ENCODE peak calls at places on chromosomes 7 and 10, in eight cellular contexts. Q is brain microvascular endothelial cell, Z is HCT116, U is GM23248, R is psoas muscle, A is substantia nigra, I is ascending aorta, N is mammary epithelial cell. D is an unnamed sample.

GRCh38 chr7:67407351-67407750 is 410.7 kb downstream of the TYW1 start:
- DNase-seq in Q (no peak), Z (no peak), U (no peak), R (no peak), A (no peak), I (no peak), N (no peak), D (no peak)

GRCh38 chr10:44132361-44133289 is 252.3 kb downstream of the CXCL12 start:
- DNase-seq in Q (no peak), Z (no peak), U (peak), R (peak), A (no peak), I (no peak), N (no peak), D (no peak)

GRCh38 chr7:104794154-104794553 is 219.9 kb upstream of the KMT2E start:
- DNase-seq in Q (no peak), Z (no peak), U (no peak), R (no peak), A (no peak), I (no peak), N (peak), D (no peak)

GRCh38 chr7:142540371-142540770 is 208.9 kb upstream of the PRSS1 start:
- DNase-seq in Q (no peak), Z (no peak), U (no peak), R (no peak), A (no peak), I (no peak), N (no peak), D (no peak)

GRCh38 chr7:143965280-143965679 is 10.6 kb downstream of the OR2F1 start:
- DNase-seq in Q (peak), Z (no peak), U (no peak), R (no peak), A (no peak), I (no peak), N (no peak), D (no peak)

GRCh38 chr10:52801951-52802350 is 29.4 kb upstream of the MBL2 start:
- DNase-seq in Q (no peak), Z (no peak), U (peak), R (no peak), A (no peak), I (no peak), N (peak), D (no peak)

GRCh38 chr7:19128856-19129255 is 11.4 kb upstream of the TWIST1 start:
- DNase-seq in Q (no peak), Z (no peak), U (no peak), R (no peak), A (no peak), I (no peak), N (no peak), D (no peak)

GRCh38 chr7:141220263-141220662 is 146.4 kb downstream of the TMEM178B start:
- DNase-seq in Q (no peak), Z (peak), U (no peak), R (no peak), A (no peak), I (no peak), N (no peak), D (no peak)

GRCh38 chr10:12512292-12513002 is 163.1 kb downstream of the CAMK1D start:
- DNase-seq in Q (no peak), Z (no peak), U (no peak), R (no peak), A (no peak), I (no peak), N (no peak), D (no peak)

GRCh38 chr10:48399056-48399541 is 92.6 kb downstream of the MAPK8 start:
- DNase-seq in Q (no peak), Z (no peak), U (no peak), R (no peak), A (no peak), I (no peak), N (no peak), D (no peak)

GRCh38 chr7:116139007-116139406 is 71.3 kb upstream of the TES start:
- DNase-seq in Q (peak), Z (no peak), U (peak), R (no peak), A (peak), I (no peak), N (peak), D (peak)

GRCh38 chr7:112546723-112547513 is 66.1 kb downstream of the LSMEM1 start:
- DNase-seq in Q (no peak), Z (no peak), U (no peak), R (no peak), A (no peak), I (no peak), N (no peak), D (no peak)

GRCh38 chr7:40811666-40812065 is 676.9 kb downstream of the SUGCT start:
- DNase-seq in Q (no peak), Z (no peak), U (no peak), R (no peak), A (no peak), I (no peak), N (no peak), D (no peak)

GRCh38 chr10:120517196-120517595 is 60.2 kb downstream of the PLPP4 start:
- DNase-seq in Q (no peak), Z (no peak), U (no peak), R (no peak), A (no peak), I (no peak), N (no peak), D (no peak)

GRCh38 chr10:33509231-33509871 is 174.9 kb upstream of the NRP1 start:
- DNase-seq in Q (peak), Z (peak), U (peak), R (peak), A (no peak), I (peak), N (peak), D (no peak)

GRCh38 chr10:88505680-88506215 is 77.4 kb downstream of the RNLS start:
- DNase-seq in Q (no peak), Z (no peak), U (no peak), R (no peak), A (no peak), I (no peak), N (no peak), D (no peak)

GRCh38 chr10:5888843-5889623 is 660 bp downstream of the ANKRD16 start:
- DNase-seq in Q (no peak), Z (no peak), U (peak), R (peak), A (no peak), I (no peak), N (peak), D (peak)

GRCh38 chr7:154656618-154657017 is 346.3 kb downstream of the PAXIP1 start:
- DNase-seq in Q (no peak), Z (no peak), U (no peak), R (no peak), A (no peak), I (no peak), N (no peak), D (no peak)

GRCh38 chr10:124727389-124727960 is 16.7 kb downstream of the FAM53B start:
- DNase-seq in Q (no peak), Z (no peak), U (no peak), R (no peak), A (no peak), I (no peak), N (no peak), D (no peak)

GRCh38 chr10:119655566-119656001 is 4.4 kb downstream of the BAG3 start:
- DNase-seq in Q (peak), Z (no peak), U (peak), R (peak), A (no peak), I (no peak), N (peak), D (peak)

GRCh38 chr7:139598642-139599041 is 75.2 kb downstream of the CLEC2L start:
- DNase-seq in Q (no peak), Z (no peak), U (no peak), R (no peak), A (no peak), I (no peak), N (no peak), D (no peak)

GRCh38 chr7:143012409-143012808 is 14.5 kb downstream of the OR9A2 start:
- DNase-seq in Q (no peak), Z (no peak), U (peak), R (no peak), A (no peak), I (no peak), N (no peak), D (no peak)

GRCh38 chr7:19107392-19108147 is 9.9 kb downstream of the TWIST1 start:
- DNase-seq in Q (peak), Z (no peak), U (peak), R (peak), A (no peak), I (no peak), N (peak), D (peak)

GRCh38 chr7:128114806-128115205 is 83.6 kb upstream of the LRRC4 start:
- DNase-seq in Q (no peak), Z (no peak), U (no peak), R (no peak), A (no peak), I (no peak), N (no peak), D (no peak)

GRCh38 chr7:107432261-107432660 is 37.6 kb upstream of the GPR22 start:
- DNase-seq in Q (no peak), Z (no peak), U (no peak), R (no peak), A (no peak), I (no peak), N (no peak), D (no peak)

GRCh38 chr7:5695037-5695708 is 86.3 kb downstream of the RNF216 start:
- DNase-seq in Q (peak), Z (no peak), U (peak), R (no peak), A (no peak), I (no peak), N (peak), D (peak)

GRCh38 chr7:65980478-65981250 is 1.3 kb downstream of the GUSB start:
- DNase-seq in Q (peak), Z (no peak), U (peak), R (peak), A (no peak), I (peak), N (no peak), D (peak)

GRCh38 chr7:156465186-156465585 is 175.4 kb upstream of the RNF32 start:
- DNase-seq in Q (no peak), Z (no peak), U (no peak), R (no peak), A (no peak), I (no peak), N (no peak), D (no peak)

GRCh38 chr7:149866817-149867447 is 6.8 kb upstream of the ATP6V0E2 start:
- DNase-seq in Q (peak), Z (no peak), U (no peak), R (no peak), A (no peak), I (no peak), N (no peak), D (no peak)

GRCh38 chr7:127891144-127891543 is 140.1 kb downstream of the LRRC4 start:
- DNase-seq in Q (no peak), Z (no peak), U (no peak), R (no peak), A (no peak), I (no peak), N (no peak), D (no peak)

GRCh38 chr7:46759711-46760480 is 822.0 kb downstream of the TNS3 start:
- DNase-seq in Q (peak), Z (no peak), U (peak), R (no peak), A (no peak), I (no peak), N (peak), D (peak)

GRCh38 chr10:125820705-125821104 is 2.4 kb downstream of the UROS start:
- DNase-seq in Q (no peak), Z (no peak), U (no peak), R (no peak), A (no peak), I (no peak), N (no peak), D (no peak)

GRCh38 chr10:84695983-84696382 is 367.6 kb downstream of the CCSER2 start:
- DNase-seq in Q (no peak), Z (no peak), U (no peak), R (no peak), A (no peak), I (no peak), N (no peak), D (no peak)

GRCh38 chr7:49643321-49643720 is 130.1 kb upstream of the VWC2 start:
- DNase-seq in Q (no peak), Z (no peak), U (no peak), R (no peak), A (peak), I (no peak), N (no peak), D (peak)

GRCh38 chr10:110056822-110057221 is 49.0 kb downstream of the ADD3 start:
- DNase-seq in Q (no peak), Z (no peak), U (peak), R (no peak), A (no peak), I (no peak), N (no peak), D (peak)

GRCh38 chr7:75534727-75535307 is 42.7 kb downstream of the SPDYE5 start:
- DNase-seq in Q (peak), Z (no peak), U (peak), R (no peak), A (no peak), I (no peak), N (no peak), D (peak)

GRCh38 chr7:28732037-28732869 is 225.9 kb downstream of the TRIL start:
- DNase-seq in Q (peak), Z (no peak), U (peak), R (no peak), A (no peak), I (no peak), N (no peak), D (peak)

GRCh38 chr10:28087675-28088351 is 88.9 kb upstream of the ODAD2 start:
- DNase-seq in Q (peak), Z (no peak), U (peak), R (no peak), A (no peak), I (no peak), N (peak), D (no peak)

DNA sequence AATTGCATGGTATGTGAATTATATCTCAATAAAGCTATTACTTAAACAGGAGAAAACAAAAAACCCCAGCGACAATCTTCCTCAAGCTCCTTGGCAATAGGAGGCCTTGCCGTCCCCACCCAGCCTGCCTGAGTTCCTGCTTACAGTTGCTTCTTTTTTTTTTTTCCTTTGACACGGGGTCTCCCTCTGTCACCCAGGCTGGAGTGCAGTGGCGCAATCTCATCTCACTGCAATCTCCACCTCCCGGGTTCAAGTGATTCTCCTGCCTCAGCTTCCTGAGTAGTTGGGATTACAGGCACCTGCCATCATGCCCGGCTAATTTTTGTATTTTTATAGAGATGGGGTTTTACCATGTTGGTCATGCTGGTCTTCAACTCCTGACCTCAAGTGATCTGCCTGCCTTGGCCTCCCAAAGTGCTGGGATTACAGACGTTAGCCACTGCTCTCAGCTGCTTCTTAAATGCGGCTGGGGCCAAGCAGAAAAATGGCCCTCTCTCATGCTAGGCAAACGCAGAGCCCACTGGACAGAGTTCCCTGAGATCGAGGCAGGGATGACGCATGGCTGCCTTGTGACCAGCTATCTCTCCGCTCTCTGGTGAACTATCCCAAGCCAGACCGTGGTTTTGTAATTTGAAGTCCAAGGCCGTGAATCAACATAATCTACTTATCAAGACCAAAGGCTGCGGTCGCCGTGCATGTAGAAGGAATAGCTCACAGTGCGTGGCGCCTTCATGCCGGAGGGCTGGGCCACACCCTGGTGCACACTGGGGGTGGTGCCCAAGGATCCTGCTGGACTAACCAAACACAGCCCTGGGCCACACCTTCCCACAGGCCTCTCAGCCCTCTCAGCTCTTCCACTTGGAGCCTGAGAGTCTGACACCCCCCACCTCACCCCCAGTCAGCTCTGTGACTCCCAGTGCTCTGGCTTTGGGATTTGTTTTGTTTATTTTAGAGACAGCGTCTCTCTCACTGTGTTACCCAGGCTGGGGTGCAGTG is 88.2 kb upstream of the CUX1 start:
- DNase-seq in Q (peak), Z (peak), U (peak), R (peak), A (no peak), I (no peak), N (no peak), D (no peak)
- H3K27ac ChIP-seq in Q (peak), Z (peak), U (peak), R (no peak), A (no peak), I (no peak), N (no peak), D (no peak)

DNA sequence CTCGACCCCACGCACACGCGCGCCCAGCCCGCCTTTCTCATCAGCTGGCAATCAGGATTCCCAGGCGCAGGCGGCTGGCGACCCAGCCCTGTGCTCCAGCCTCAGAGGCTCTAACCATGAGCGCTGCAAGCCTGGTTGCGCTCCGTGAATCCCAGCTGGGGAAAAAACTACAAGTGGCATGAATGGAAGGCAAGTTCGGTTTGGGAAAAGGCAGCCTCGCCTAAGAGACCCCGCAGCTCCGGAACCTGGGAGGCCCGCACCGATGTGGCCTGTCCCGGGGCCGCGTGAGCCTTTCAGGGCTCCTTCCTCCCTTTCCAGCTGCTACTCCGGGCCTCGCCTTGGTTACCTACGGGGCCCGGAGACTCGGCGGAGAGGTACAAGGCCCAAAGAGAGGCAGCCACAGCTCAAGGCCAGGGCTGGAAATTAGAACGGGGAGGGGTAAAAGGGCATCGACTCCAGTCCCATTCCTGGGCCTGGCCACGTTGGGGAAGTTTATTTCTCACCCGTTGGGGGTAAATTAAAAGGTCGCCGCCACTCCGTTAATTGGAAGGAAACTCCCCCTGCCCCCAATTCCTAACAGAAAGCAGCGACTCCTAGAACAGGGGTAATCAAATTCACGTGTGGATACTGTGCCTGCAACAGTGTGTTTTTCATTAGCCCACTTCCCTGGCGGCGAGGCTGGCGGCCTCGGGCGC is 1.3 kb upstream of the HOXA9 start:
- DNase-seq in Q (no peak), Z (no peak), U (peak), R (peak), A (no peak), I (no peak), N (no peak), D (no peak)
- H3K27ac ChIP-seq in Q (no peak), Z (peak), U (peak), R (peak), A (no peak), I (no peak), N (no peak), D (no peak)

DNA sequence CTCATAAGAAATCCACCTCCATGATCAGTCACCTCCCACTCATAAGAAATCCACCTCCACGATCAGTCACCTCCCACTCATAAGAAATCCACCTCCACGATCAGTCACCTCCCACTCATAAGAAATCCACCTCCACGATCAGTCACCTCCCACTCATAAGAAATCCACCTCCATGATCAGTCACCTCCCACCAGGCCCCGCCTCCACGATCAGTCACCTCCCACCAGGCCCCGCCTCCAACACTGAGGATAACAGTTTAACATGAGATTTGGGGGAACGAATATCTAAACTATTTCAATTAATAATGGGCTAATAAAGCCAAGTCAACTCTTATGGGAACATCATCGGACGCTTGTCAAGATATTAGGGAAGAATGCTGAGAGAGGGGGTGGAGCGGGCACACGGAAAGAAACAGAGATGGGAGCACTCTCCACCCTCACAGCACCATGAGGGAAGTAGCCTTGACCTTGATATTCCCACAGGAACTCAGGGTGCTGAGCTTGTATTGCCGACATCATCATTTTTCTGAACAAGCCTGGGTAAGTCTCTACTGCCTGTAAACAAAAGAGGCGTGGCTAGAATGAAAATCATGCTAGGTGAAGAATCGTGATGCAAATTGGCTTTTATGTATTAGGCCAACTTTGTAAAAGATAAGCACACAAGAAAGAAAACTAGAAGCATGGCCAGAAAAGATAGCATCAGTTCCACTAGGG is 303.5 kb upstream of the KLF6 start:
- DNase-seq in Q (no peak), Z (no peak), U (no peak), R (no peak), A (no peak), I (no peak), N (no peak), D (no peak)
- H3K27ac ChIP-seq in Q (no peak), Z (no peak), U (no peak), R (no peak), A (no peak), I (no peak), N (no peak), D (no peak)

DNA sequence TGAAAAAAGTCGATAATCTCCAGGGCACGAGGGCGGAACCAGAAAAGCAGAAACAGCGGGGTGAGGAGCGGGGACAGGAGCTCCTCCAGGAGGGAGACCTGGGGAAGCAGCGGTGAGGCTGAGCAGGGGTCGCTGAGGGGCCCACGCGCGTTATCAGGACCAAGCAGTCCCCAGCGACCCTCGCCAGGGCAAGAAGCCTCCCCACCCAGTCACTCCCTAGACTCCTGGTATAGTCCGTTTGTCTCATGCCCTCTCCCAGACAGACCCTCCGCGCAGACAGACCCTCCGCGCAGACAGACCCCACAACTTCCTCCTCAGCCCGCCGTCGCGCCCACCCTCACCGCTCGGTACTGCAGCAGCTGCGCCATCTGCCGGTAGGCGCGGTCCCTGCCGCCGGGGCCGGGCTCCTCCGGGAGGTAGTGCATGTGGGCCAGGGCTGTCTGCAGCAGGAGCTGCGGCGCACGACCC is 6.3 kb downstream of the ATG9B start:
- DNase-seq in Q (peak), Z (no peak), U (peak), R (peak), A (no peak), I (no peak), N (peak), D (peak)
- H3K27ac ChIP-seq in Q (no peak), Z (peak), U (no peak), R (no peak), A (no peak), I (no peak), N (no peak), D (no peak)

D was measured in cardiac muscle cell.